ENCODE peak calls at places on chromosomes 1 and 21, in five cellular contexts. S, N, F, X and C are unnamed samples.

GRCh38 chr21:29677326-29677725 is 262.5 kb downstream of the GRIK1 start:
- DNase-seq in S (no peak), N (no peak), F (no peak), X (no peak), C (no peak)

GRCh38 chr1:167294528-167294927 is 73.8 kb downstream of the POU2F1 start:
- DNase-seq in S (no peak), N (no peak), F (no peak), X (no peak), C (no peak)

GRCh38 chr1:145999321-146000024 is 3.1 kb upstream of the TXNIP start:
- DNase-seq in S (no peak), N (no peak), F (no peak), X (peak; percentile 65), C (peak; percentile 44)

GRCh38 chr1:41741244-41741643 is 177.5 kb downstream of the HIVEP3 start:
- DNase-seq in S (peak; percentile 73), N (peak; percentile 44), F (no peak), X (no peak), C (no peak)

GRCh38 chr1:38246955-38247952 is 200.7 kb upstream of the POU3F1 start:
- DNase-seq in S (no peak), N (no peak), F (no peak), X (no peak), C (no peak)

GRCh38 chr1:218350909-218351616 is 5.9 kb downstream of the TGFB2 start:
- DNase-seq in S (no peak), N (no peak), F (no peak), X (no peak), C (no peak)

GRCh38 chr1:247079141-247079874 is 697 bp upstream of the ZNF670 start:
- DNase-seq in S (peak; percentile 34), N (no peak), F (no peak), X (no peak), C (peak; percentile 70)

GRCh38 chr1:93317207-93317606 is 28.5 kb upstream of the DR1 start:
- DNase-seq in S (no peak), N (no peak), F (no peak), X (peak; percentile 53), C (no peak)

GRCh38 chr1:71357708-71358107 is 276.9 kb upstream of the ZRANB2 start:
- DNase-seq in S (no peak), N (no peak), F (no peak), X (no peak), C (peak; percentile 89)
- TF ChIP-seq CTCF in S (no peak), N (no peak), F (no peak), X (no peak), C (peak; percentile 74)

GRCh38 chr1:19872190-19872589 is 10.0 kb upstream of the OTUD3 start:
- DNase-seq in S (peak; percentile 14), N (no peak), F (no peak), X (no peak), C (no peak)
- TF ChIP-seq CTCF in S (no peak), N (no peak), F (no peak), X (peak; percentile 27), C (peak; percentile 31)

DNA sequence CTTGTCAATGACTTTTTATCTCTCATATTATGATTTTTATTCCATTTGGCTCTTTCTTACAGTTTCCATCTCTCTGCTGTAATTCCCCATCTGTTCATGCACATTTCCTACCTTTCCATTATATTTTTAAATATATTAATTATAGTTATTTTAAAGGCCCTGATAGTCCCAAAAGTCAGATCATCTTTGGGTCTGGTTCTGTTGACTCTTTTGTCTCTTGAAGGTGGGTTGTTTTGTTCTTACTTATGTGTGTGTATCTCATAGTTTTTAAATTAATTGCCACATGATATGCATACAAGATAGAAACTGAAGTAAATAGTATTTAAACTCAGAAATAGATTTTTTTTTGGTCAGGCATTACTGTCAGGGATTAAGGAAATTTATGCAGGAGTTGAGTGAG is 178.0 kb upstream of the AJAP1 start:
- DNase-seq in S (no peak), N (no peak), F (no peak), X (no peak), C (no peak)
- TF ChIP-seq CTCF in S (no peak), N (no peak), F (no peak), X (no peak), C (no peak)

GRCh38 chr1:6221210-6221784 is 14.5 kb downstream of the ICMT start:
- DNase-seq in S (no peak), N (no peak), F (no peak), X (no peak), C (no peak)

GRCh38 chr1:6223617-6224016 is 12.1 kb downstream of the ICMT start:
- DNase-seq in S (no peak), N (no peak), F (no peak), X (no peak), C (no peak)

GRCh38 chr1:6225651-6226050 is 10.1 kb downstream of the ICMT start:
- DNase-seq in S (no peak), N (no peak), F (no peak), X (no peak), C (no peak)

GRCh38 chr1:6222644-6223043 is 13.1 kb downstream of the ICMT start:
- DNase-seq in S (no peak), N (no peak), F (no peak), X (peak; percentile 59), C (no peak)

GRCh38 chr1:6224733-6225132 is 11.0 kb downstream of the ICMT start:
- DNase-seq in S (no peak), N (no peak), F (no peak), X (peak; percentile 60), C (no peak)
- TF ChIP-seq CTCF in S (no peak), N (no peak), F (no peak), X (no peak), C (no peak)